ENCODE peak calls at places on chromosomes 13 and 19, in eight cellular contexts. L, J, D, G, V, O, P and I are unnamed samples. For H3K4me1, the result is how much of the 10 kb centered on the place peaks cover.

GRCh38 chr19:38737921-38738731 is 6.1 kb downstream of the CAPN12 start:
- DNase-seq in O (no peak), V (no peak), D (no peak), P (no peak), J (no peak), L (no peak), G (no peak), I (no peak)

GRCh38 chr13:80716610-80717081 is 375.7 kb upstream of the SPRY2 start:
- DNase-seq in V (peak), P (no peak), O (no peak), J (no peak), L (no peak), G (no peak), D (no peak), I (no peak)

GRCh38 chr19:46659151-46660007 is 1.6 kb downstream of the DACT3 start:
- DNase-seq in D (no peak), L (peak), G (no peak), P (peak), O (no peak), V (peak), J (no peak), I (no peak)

GRCh38 chr19:2577722-2578335 is 101.9 kb downstream of the GADD45B start:
- DNase-seq in O (no peak), P (no peak), J (no peak), V (peak), L (no peak), D (no peak), G (no peak), I (no peak)

GRCh38 chr13:112693831-112694497 is 4.1 kb downstream of the ATP11A start:
- DNase-seq in D (peak), L (peak), G (peak), P (no peak), V (peak), O (peak), J (peak), I (no peak)

GRCh38 chr13:100600915-100601314 is 12.3 kb upstream of the GGACT start:
- DNase-seq in O (no peak), P (no peak), V (no peak), L (no peak), J (no peak), G (no peak), D (no peak), I (no peak)

GRCh38 chr19:12526542-12526941 is 24.7 kb downstream of the ZNF564 start:
- DNase-seq in O (no peak), D (no peak), G (no peak), L (no peak), J (no peak), P (no peak), V (no peak), I (no peak)

GRCh38 chr13:113126265-113127150 is 3.9 kb downstream of the F10 start:
- DNase-seq in G (no peak), O (no peak), L (no peak), P (no peak), J (no peak), V (no peak), D (no peak), I (no peak)

GRCh38 chr19:3831601-3832000 is 37.2 kb downstream of the ZFR2 start:
- DNase-seq in D (no peak), L (no peak), J (no peak), O (no peak), P (no peak), G (no peak), V (no peak), I (no peak)

GRCh38 chr13:45615501-45616101 is at the start of gene ERICH6B:
- DNase-seq in G (no peak), P (no peak), V (peak), O (no peak), L (no peak), D (peak), J (peak), I (no peak)

GRCh38 chr19:16509141-16510061 is 13.2 kb downstream of the C19orf44 start:
- DNase-seq in J (peak), L (no peak), O (no peak), V (no peak), D (peak), P (no peak), G (peak), I (no peak)

GRCh38 chr13:91181892-91182291 is 165.6 kb upstream of the MIR17HG start:
- DNase-seq in L (no peak), D (no peak), P (no peak), G (no peak), O (no peak), J (no peak), V (no peak), I (no peak)

GRCh38 chr13:88622362-88622973 is 951.3 kb downstream of the SLITRK5 start:
- DNase-seq in O (no peak), G (no peak), L (no peak), V (no peak), P (no peak), D (no peak), J (no peak), I (peak)

GRCh38 chr13:29548722-29549446 is 46.6 kb downstream of the SLC7A1 start:
- DNase-seq in O (no peak), L (peak), J (peak), V (no peak), G (peak), D (peak), P (peak), I (no peak)

GRCh38 chr19:4619668-4620294 is 19.5 kb upstream of the TNFAIP8L1 start:
- DNase-seq in P (no peak), G (no peak), D (no peak), L (no peak), V (no peak), O (no peak), J (no peak), I (no peak)

GRCh38 chr19:2455481-2456300 is 1.1 kb downstream of the LMNB2 start:
- DNase-seq in L (peak), V (peak), J (no peak), P (peak), D (no peak), G (no peak), O (no peak), I (no peak)

GRCh38 chr19:38111898-38112297 is 112.1 kb downstream of the DPF1 start:
- DNase-seq in V (no peak), O (no peak), J (no peak), G (no peak), P (no peak), L (no peak), D (no peak), I (no peak)

GRCh38 chr13:29924482-29924884 is 74.1 kb upstream of the UBL3 start:
- DNase-seq in V (peak), L (peak), J (peak), D (peak), P (no peak), G (peak), O (peak), I (no peak)

GRCh38 chr19:35766571-35767104 is 8.7 kb downstream of the PROSER3 start:
- DNase-seq in O (no peak), D (no peak), V (no peak), J (no peak), P (no peak), L (no peak), G (no peak), I (no peak)

GRCh38 chr13:23512762-23513395 is 57.3 kb upstream of the TNFRSF19 start:
- DNase-seq in O (peak), J (no peak), P (no peak), L (no peak), V (no peak), G (no peak), D (no peak), I (no peak)
- H3K9ac ChIP-seq in O (no peak), J (no peak), P (no peak), L (no peak), V (no peak), G (no peak), D (no peak), I (no peak)

GRCh38 chr13:21048901-21049655 is 12.3 kb downstream of the LATS2 start:
- DNase-seq in J (no peak), D (no peak), O (no peak), G (no peak), L (no peak), P (peak), V (no peak), I (no peak)
- H3K4me1 ChIP-seq in J (under half), D (under half), O (under half), G (under half), L (under half), P (under half), V (under half), I (under half)

GRCh38 chr13:95723428-95723827 is 46.5 kb downstream of the DNAJC3 start:
- DNase-seq in L (no peak), O (no peak), P (no peak), V (no peak), G (no peak), D (no peak), J (no peak), I (no peak)

GRCh38 chr13:95728957-95729356 is 52.0 kb downstream of the DNAJC3 start:
- DNase-seq in D (no peak), O (no peak), V (no peak), L (no peak), P (no peak), G (no peak), J (no peak), I (no peak)

GRCh38 chr13:95724252-95724651 is 47.3 kb downstream of the DNAJC3 start:
- DNase-seq in P (no peak), L (no peak), G (no peak), J (no peak), V (no peak), O (no peak), D (peak), I (no peak)
- H3K9ac ChIP-seq in P (no peak), L (no peak), G (no peak), J (no peak), V (no peak), O (no peak), D (no peak), I (no peak)

GRCh38 chr19:11380653-11381534 is 3.2 kb downstream of the EPOR start:
- DNase-seq in O (peak), L (peak), V (peak), D (peak), J (peak), P (peak), G (peak), I (peak)

GRCh38 chr19:11381535-11382369 is 2.4 kb downstream of the EPOR start:
- DNase-seq in J (peak), L (peak), O (peak), P (peak), V (peak), G (peak), D (peak), I (peak)

GRCh38 chr19:11383706-11384048 is 437 bp downstream of the EPOR start:
- DNase-seq in O (no peak), V (no peak), D (no peak), L (no peak), P (no peak), J (no peak), G (no peak), I (no peak)

GRCh38 chr19:11384778-11385129 is 640 bp upstream of the EPOR start:
- DNase-seq in L (no peak), P (no peak), V (no peak), G (no peak), D (no peak), O (no peak), J (no peak), I (no peak)

GRCh38 chr19:11382898-11383705 is 1.0 kb downstream of the EPOR start:
- DNase-seq in D (no peak), G (no peak), J (no peak), O (peak), P (peak), L (peak), V (peak), I (no peak)
- H3K4me1 ChIP-seq in D (under half), G (under half), J (under half), O (under half), P (under half), L (under half), V (under half), I (under half)

DNA sequence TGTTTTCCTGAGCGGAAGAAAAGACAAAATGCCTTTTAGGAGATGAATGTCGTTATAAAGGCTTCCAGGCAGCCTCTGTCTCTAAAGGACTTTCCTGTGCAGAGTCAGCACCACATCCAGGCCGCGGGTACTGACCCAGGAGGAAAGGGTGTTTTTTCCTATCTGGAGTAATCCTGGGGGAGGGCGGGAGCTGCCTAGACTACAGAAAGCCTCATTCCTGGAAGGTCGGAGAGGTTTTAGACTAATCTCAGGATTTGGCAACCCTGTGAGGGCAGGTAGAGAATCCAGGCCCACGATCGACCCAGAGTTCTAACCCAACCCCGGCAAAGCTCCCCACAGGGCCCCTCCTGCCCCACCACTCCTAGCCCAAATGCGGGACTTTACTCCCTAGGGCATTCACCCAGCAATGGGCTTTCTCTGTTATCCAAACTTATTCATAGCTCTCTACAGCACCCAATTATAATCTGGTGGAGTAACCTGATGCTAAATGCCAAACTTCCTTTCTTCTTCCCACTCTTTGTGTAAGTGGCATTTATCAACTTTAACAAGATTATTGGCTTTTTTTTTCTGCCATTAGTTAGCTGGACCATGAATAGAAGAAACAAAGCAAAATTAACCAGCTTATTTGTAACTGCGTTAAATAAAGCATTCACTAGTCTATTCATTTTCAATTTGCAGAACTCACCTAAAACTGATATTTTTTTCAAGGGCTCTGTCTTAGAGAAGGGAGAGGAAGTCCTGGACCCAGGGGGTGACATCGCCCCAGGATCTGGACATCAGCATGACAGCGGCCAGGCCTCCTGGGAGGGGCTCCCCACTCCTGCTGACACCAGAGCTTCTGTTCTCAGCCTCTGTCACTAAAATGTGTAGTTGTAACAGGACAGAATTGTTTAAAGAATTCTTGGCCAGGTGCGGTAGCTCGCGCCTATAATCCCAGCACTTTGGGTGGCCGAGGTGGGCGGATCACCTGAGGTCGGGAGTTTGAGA is 1.4 kb downstream of the FAM124A start:
- DNase-seq in D (no peak), J (no peak), G (no peak), O (no peak), P (no peak), V (no peak), L (no peak), I (no peak)
- H3K9ac ChIP-seq in D (no peak), J (no peak), G (no peak), O (no peak), P (no peak), V (peak), L (no peak), I (no peak)

GRCh38 chr19:1249990-1250298 is 1.6 kb downstream of the MIDN start:
- DNase-seq in O (no peak), P (no peak), G (no peak), V (no peak), J (no peak), L (no peak), D (no peak), I (no peak)
- H3K4me1 ChIP-seq in O (under half), P (under half), G (under half), V (under half), J (under half), L (under half), D (under half), I (under half)

GRCh38 chr19:13834308-13834790 is 39.1 kb downstream of the ZSWIM4 start:
- DNase-seq in V (peak), P (no peak), J (peak), D (peak), O (peak), L (peak), G (no peak), I (no peak)
- H3K9ac ChIP-seq in V (peak), P (no peak), J (no peak), D (peak), O (no peak), L (peak), G (peak), I (peak)